ENCODE peak calls at places on chromosomes 11 and 22, in eight cellular contexts. G is coronary artery; I is nephron progenitor cell; F is H9; B is ELR; S is T-helper 1 cell; A is activated CD4-positive, CD25-positive, alpha-beta regulatory T cell; E is heart right ventricle. T is an unnamed sample.

GRCh38 chr11:76626921-76627391 is 43.6 kb downstream of the LRRC32 start:
- DNase-seq in G (no peak), I (no peak), F (no peak), B (peak), S (peak), A (peak), E (no peak), T (no peak)

GRCh38 chr11:65976216-65977176 is 15.0 kb downstream of the SART1 start:
- DNase-seq in G (no peak), I (no peak), F (no peak), B (no peak), S (no peak), A (no peak), E (no peak), T (no peak)

GRCh38 chr22:36376265-36376664 is 11.5 kb downstream of the MYH9 start:
- DNase-seq in G (no peak), I (no peak), F (no peak), B (no peak), S (no peak), A (no peak), E (no peak), T (no peak)

GRCh38 chr11:62545437-62546243 is 966 bp downstream of the AHNAK start:
- DNase-seq in G (peak), I (peak), F (peak), B (peak), S (peak), A (no peak), E (peak), T (no peak)

GRCh38 chr11:71333473-71333872 is 81.1 kb upstream of the SHANK2 start:
- DNase-seq in G (no peak), I (no peak), F (no peak), B (no peak), S (no peak), A (no peak), E (no peak), T (no peak)

GRCh38 chr11:19895776-19896175 is 183.1 kb downstream of the NAV2 start:
- DNase-seq in G (no peak), I (no peak), F (no peak), B (no peak), S (no peak), A (no peak), E (no peak), T (no peak)

GRCh38 chr22:47167056-47167455 is 404.6 kb downstream of the TBC1D22A start:
- DNase-seq in G (peak), I (no peak), F (peak), B (no peak), S (no peak), A (no peak), E (no peak), T (no peak)

GRCh38 chr11:223026-223789 is 12.9 kb downstream of the SIRT3 start:
- DNase-seq in G (no peak), I (no peak), F (no peak), B (no peak), S (no peak), A (no peak), E (no peak), T (no peak)

GRCh38 chr11:73463359-73463758 is 87.2 kb downstream of the RELT start:
- DNase-seq in G (no peak), I (no peak), F (no peak), B (peak), S (no peak), A (no peak), E (no peak), T (no peak)

T was measured in NCI-H1694 treated with DMSO at 0.1 percent for 48 hours.